ENCODE peak calls at places on chromosomes 7 and 10, in four cellular contexts. N is heart right ventricle, M is kidney glomerular epithelial cell, I is lower leg skin. W is an unnamed sample.

GRCh38 chr7:12422449-12423320 is 19.0 kb upstream of the VWDE start:
- DNase-seq in I (no peak), M (no peak), N (no peak), W (no peak)

GRCh38 chr10:79391231-79392019 is 44.2 kb downstream of the PPIF start:
- DNase-seq in M (no peak), N (peak; percentile 9), I (no peak), W (no peak)

GRCh38 chr10:110803830-110804338 is 67.8 kb upstream of the PDCD4 start:
- DNase-seq in M (peak; percentile 43), N (no peak), I (no peak), W (peak; percentile 21)

GRCh38 chr10:78928330-78928729 is 140.4 kb upstream of the ZMIZ1 start:
- DNase-seq in M (no peak), I (no peak), N (no peak), W (no peak)

GRCh38 chr10:17756557-17757208 is 4.7 kb downstream of the TMEM236 start:
- DNase-seq in I (no peak), M (no peak), N (no peak), W (no peak)

GRCh38 chr7:15143936-15144335 is 241.4 kb upstream of the DGKB start:
- DNase-seq in I (no peak), N (no peak), M (no peak), W (no peak)

GRCh38 chr7:74479066-74479781 is 25.5 kb downstream of the GTF2IRD1 start:
- DNase-seq in M (peak; percentile 75), N (no peak), I (no peak), W (no peak)

GRCh38 chr10:88154596-88155250 is 291.3 kb downstream of the PTEN start:
- DNase-seq in N (no peak), I (no peak), M (no peak), W (no peak)

GRCh38 chr7:14207154-14207553 is 217.7 kb upstream of the ETV1 start:
- DNase-seq in M (peak; percentile 65), I (no peak), N (peak; percentile 6), W (no peak)

GRCh38 chr7:92765725-92766124 is 70.6 kb downstream of the CDK6 start:
- DNase-seq in M (peak; percentile 59), I (no peak), N (no peak), W (no peak)

GRCh38 chr7:128458956-128459355 is 3.3 kb downstream of the HILPDA start:
- DNase-seq in N (no peak), M (no peak), I (no peak), W (no peak)

GRCh38 chr7:101882595-101883564 is 65.5 kb downstream of the CUX1 start:
- DNase-seq in I (peak; percentile 89), N (peak; percentile 87), M (peak; percentile 96), W (no peak)

GRCh38 chr7:43850348-43851116 is 18.8 kb downstream of the MRPS24 start:
- DNase-seq in N (no peak), M (no peak), I (no peak), W (no peak)

GRCh38 chr7:150368884-150369739 is 490 bp downstream of the REPIN1 start:
- DNase-seq in N (peak; percentile 85), M (peak; percentile 64), I (peak; percentile 39), W (peak; percentile 68)

GRCh38 chr10:105181616-105182015 is 540.5 kb downstream of the SORCS3 start:
- DNase-seq in I (no peak), M (no peak), N (no peak), W (no peak)

GRCh38 chr7:28615091-28615490 is 202.8 kb downstream of the CREB5 start:
- DNase-seq in N (no peak), M (no peak), I (no peak), W (no peak)

GRCh38 chr10:103153765-103154197 is 39.3 kb downstream of the NT5C2 start:
- DNase-seq in N (no peak), I (no peak), M (no peak), W (no peak)

GRCh38 chr10:110872984-110873569 is 1.3 kb downstream of the PDCD4 start:
- DNase-seq in N (no peak), I (no peak), M (peak; percentile 30), W (no peak)

GRCh38 chr7:152869677-152870051 is 110.1 kb downstream of the ACTR3B start:
- DNase-seq in N (no peak), M (no peak), I (no peak), W (no peak)

GRCh38 chr10:34702093-34702952 is 112.8 kb downstream of the PARD3 start:
- DNase-seq in N (no peak), I (no peak), M (peak; percentile 62), W (no peak)

GRCh38 chr7:46850563-46851325 is 731.2 kb downstream of the TNS3 start:
- DNase-seq in I (no peak), M (no peak), N (no peak), W (no peak)

GRCh38 chr7:158530800-158531609 is 56.6 kb downstream of the PTPRN2 start:
- DNase-seq in N (no peak), I (no peak), M (no peak), W (no peak)

GRCh38 chr7:27110977-27111752 is 8.7 kb upstream of the HOXA2 start:
- DNase-seq in I (no peak), M (no peak), N (no peak), W (no peak)

W was measured in CD4-positive, alpha-beta T cell.